ENCODE peak calls at places on chromosomes 5 and 9, in four cellular contexts. One of them, this sample, is unnamed.

GRCh38 chr9:4986783-4987182 is 1.7 kb downstream of the JAK2 start:
- DNase-seq in chondrocyte: no peak
- DNase-seq in fibroblast of villous mesenchyme: no peak
- DNase-seq in tibial nerve: no peak
- DNase-seq in this sample: no peak

GRCh38 chr5:67050125-67050524 is 146.5 kb downstream of the CD180 start:
- DNase-seq in tibial nerve: no peak
- DNase-seq in chondrocyte: no peak
- DNase-seq in fibroblast of villous mesenchyme: no peak
- DNase-seq in this sample: no peak

GRCh38 chr5:122846051-122846567 is 696 bp downstream of the SNX24 start:
- DNase-seq in tibial nerve: no peak
- DNase-seq in fibroblast of villous mesenchyme: peak
- DNase-seq in chondrocyte: no peak
- DNase-seq in this sample: peak

GRCh38 chr9:14616188-14616982 is 76.8 kb downstream of the ZDHHC21 start:
- DNase-seq in tibial nerve: no peak
- DNase-seq in fibroblast of villous mesenchyme: peak
- DNase-seq in chondrocyte: no peak
- DNase-seq in this sample: peak

GRCh38 chr9:94772654-94773303 is 46.3 kb downstream of the AOPEP start:
- DNase-seq in chondrocyte: no peak
- DNase-seq in tibial nerve: no peak
- DNase-seq in fibroblast of villous mesenchyme: peak
- DNase-seq in this sample: no peak

GRCh38 chr5:116575635-116576042 is 1.0 kb upstream of the SEMA6A start:
- DNase-seq in tibial nerve: no peak
- DNase-seq in chondrocyte: no peak
- DNase-seq in fibroblast of villous mesenchyme: no peak
- DNase-seq in this sample: peak

GRCh38 chr9:96766199-96766598 is 11.7 kb downstream of the ZNF510 start:
- DNase-seq in tibial nerve: no peak
- DNase-seq in chondrocyte: no peak
- DNase-seq in fibroblast of villous mesenchyme: no peak
- DNase-seq in this sample: no peak

GRCh38 chr5:137453476-137454080 is 45.5 kb downstream of the SPOCK1 start:
- DNase-seq in chondrocyte: no peak
- DNase-seq in fibroblast of villous mesenchyme: peak
- DNase-seq in tibial nerve: no peak
- DNase-seq in this sample: peak

GRCh38 chr9:121340676-121341392 is 29.2 kb downstream of the STOM start:
- DNase-seq in chondrocyte: no peak
- DNase-seq in fibroblast of villous mesenchyme: no peak
- DNase-seq in tibial nerve: no peak
- DNase-seq in this sample: no peak

GRCh38 chr5:6745706-6746217 is 32.5 kb downstream of the TENT4A start:
- DNase-seq in tibial nerve: peak
- DNase-seq in chondrocyte: no peak
- DNase-seq in fibroblast of villous mesenchyme: peak
- DNase-seq in this sample: peak

GRCh38 chr5:67038817-67039603 is 157.6 kb downstream of the CD180 start:
- DNase-seq in tibial nerve: no peak
- DNase-seq in fibroblast of villous mesenchyme: peak
- DNase-seq in chondrocyte: no peak
- DNase-seq in this sample: no peak

This sample was measured in NB4.